ENCODE peak calls at places on chromosomes 1 and 21, in ten cellular contexts. P is NCI-H460; V is iPS-NIHi11; N is tibial nerve; Y is stromal cell of bone marrow; G is stimulated activated CD4-positive, alpha-beta T cell treated with anti-CD3 and anti-CD28 coated beads, Interleukin-4, amount 100 ng/mL, for 48 hours; Z is MV-4-11; W is stimulated activated naive CD4-positive, alpha-beta T cell treated with Interleukin-2 at 50 U/mL for 16 hours; X is activated naive CD4-positive, alpha-beta T cell treated with anti-CD3 and anti-CD28 coated beads, Interleukin-2, amount 10 ng/mL, durations not matched to agents 7 days and 5 days; E is amygdala. I is an unnamed sample.

GRCh38 chr21:43708745-43709381 is 10.1 kb upstream of the PDXK start:
- DNase-seq in P (no peak), V (no peak), N (no peak), Y (no peak), G (no peak), Z (no peak), W (no peak), X (no peak), E (no peak), I (no peak)

GRCh38 chr1:107707111-107707510 is 257.9 kb downstream of the VAV3 start:
- DNase-seq in P (no peak), V (no peak), N (no peak), Y (no peak), G (no peak), Z (no peak), W (no peak), X (no peak), E (no peak), I (no peak)

GRCh38 chr1:226690460-226690982 is 48.6 kb downstream of the ITPKB start:
- DNase-seq in P (no peak), V (no peak), N (no peak), Y (no peak), G (no peak), Z (no peak), W (peak), X (peak), E (no peak), I (no peak)

GRCh38 chr1:231929311-231929710 is 302.7 kb downstream of the DISC1 start:
- DNase-seq in P (no peak), V (no peak), N (no peak), Y (no peak), G (no peak), Z (no peak), W (no peak), X (no peak), E (no peak), I (no peak)

GRCh38 chr1:37325509-37326437 is 148.6 kb upstream of the ZC3H12A start:
- DNase-seq in P (no peak), V (no peak), N (no peak), Y (no peak), G (no peak), Z (no peak), W (no peak), X (no peak), E (no peak), I (no peak)

GRCh38 chr1:7922301-7922700 is 18.3 kb downstream of the TNFRSF9 start:
- DNase-seq in P (no peak), V (no peak), N (no peak), Y (peak), G (no peak), Z (peak), W (no peak), X (no peak), E (no peak), I (no peak)

GRCh38 chr1:201307760-201308499 is 24.6 kb downstream of the PKP1 start:
- DNase-seq in P (no peak), V (no peak), N (no peak), Y (no peak), G (no peak), Z (no peak), W (no peak), X (no peak), E (no peak), I (no peak)

GRCh38 chr21:21200103-21200938 is 202.1 kb downstream of the NCAM2 start:
- DNase-seq in P (peak), V (no peak), N (peak), Y (peak), G (no peak), Z (peak), W (no peak), X (peak), E (no peak), I (no peak)

GRCh38 chr1:118297521-118297920 is 112.5 kb upstream of the SPAG17 start:
- DNase-seq in P (no peak), V (no peak), N (no peak), Y (no peak), G (no peak), Z (no peak), W (no peak), X (no peak), E (no peak), I (no peak)

GRCh38 chr1:182359645-182360044 is 31.9 kb downstream of the GLUL start:
- DNase-seq in P (no peak), V (peak), N (no peak), Y (no peak), G (no peak), Z (no peak), W (no peak), X (no peak), E (no peak), I (no peak)

GRCh38 chr1:246158131-246158530 is 348.9 kb downstream of the SMYD3 start:
- DNase-seq in P (no peak), V (no peak), N (no peak), Y (no peak), G (no peak), Z (no peak), W (no peak), X (no peak), E (no peak), I (no peak)

GRCh38 chr1:203557958-203558760 is 64.2 kb downstream of the OPTC start:
- DNase-seq in P (peak), V (no peak), N (peak), Y (peak), G (no peak), Z (peak), W (no peak), X (no peak), E (no peak), I (no peak)

GRCh38 chr1:164961714-164962113 is 394.8 kb downstream of the LMX1A start:
- DNase-seq in P (no peak), V (no peak), N (no peak), Y (no peak), G (no peak), Z (no peak), W (no peak), X (no peak), E (no peak), I (no peak)

GRCh38 chr21:19440792-19441494 is 1037.4 kb upstream of the TMPRSS15 start:
- DNase-seq in P (peak), V (no peak), N (no peak), Y (no peak), G (no peak), Z (no peak), W (no peak), X (no peak), E (no peak), I (no peak)

GRCh38 chr21:33403128-33403785 is at the start of gene IFNGR2:
- DNase-seq in P (no peak), V (peak), N (no peak), Y (no peak), G (no peak), Z (no peak), W (peak), X (peak), E (no peak), I (no peak)

GRCh38 chr1:64062941-64063581 is 140.4 kb upstream of the UBE2U start:
- DNase-seq in P (no peak), V (no peak), N (no peak), Y (no peak), G (no peak), Z (no peak), W (no peak), X (no peak), E (no peak), I (peak)

GRCh38 chr1:181127898-181128453 is 39.5 kb downstream of the IER5 start:
- DNase-seq in P (no peak), V (no peak), N (no peak), Y (no peak), G (no peak), Z (peak), W (no peak), X (no peak), E (no peak), I (no peak)

GRCh38 chr1:42933610-42934009 is 25.1 kb downstream of the SLC2A1 start:
- DNase-seq in P (no peak), V (no peak), N (no peak), Y (no peak), G (no peak), Z (no peak), W (no peak), X (no peak), E (no peak), I (no peak)

GRCh38 chr1:193418745-193419058 is 232.3 kb upstream of the B3GALT2 start:
- DNase-seq in P (no peak), V (no peak), N (no peak), Y (no peak), G (no peak), Z (no peak), W (no peak), X (no peak), E (no peak), I (no peak)

GRCh38 chr1:2251786-2252185 is 23.7 kb downstream of the SKI start:
- DNase-seq in P (no peak), V (no peak), N (no peak), Y (no peak), G (no peak), Z (no peak), W (no peak), X (no peak), E (no peak), I (no peak)

GRCh38 chr1:170714163-170714562 is 50.2 kb downstream of the PRRX1 start:
- DNase-seq in P (no peak), V (no peak), N (no peak), Y (peak), G (no peak), Z (no peak), W (no peak), X (no peak), E (no peak), I (no peak)

GRCh38 chr1:23424171-23424959 is at the start of gene TCEA3:
- DNase-seq in P (no peak), V (peak), N (no peak), Y (no peak), G (no peak), Z (no peak), W (peak), X (peak), E (no peak), I (no peak)

GRCh38 chr1:111746614-111746999 is 7.4 kb upstream of the INKA2 start:
- DNase-seq in P (no peak), V (no peak), N (no peak), Y (no peak), G (no peak), Z (no peak), W (no peak), X (no peak), E (no peak), I (no peak)

GRCh38 chr1:32703479-32704291 is 1.1 kb upstream of the SYNC start:
- DNase-seq in P (no peak), V (peak), N (no peak), Y (peak), G (no peak), Z (no peak), W (no peak), X (no peak), E (no peak), I (no peak)

GRCh38 chr1:7827134-7827955 is 25.5 kb downstream of the UTS2 start:
- DNase-seq in P (no peak), V (no peak), N (no peak), Y (no peak), G (peak), Z (no peak), W (peak), X (peak), E (no peak), I (no peak)

GRCh38 chr1:231420299-231420958 is 1.7 kb downstream of the EGLN1 start:
- DNase-seq in P (no peak), V (peak), N (no peak), Y (no peak), G (no peak), Z (peak), W (no peak), X (no peak), E (no peak), I (no peak)

GRCh38 chr1:192812420-192813209 is 3.8 kb downstream of the RGS2 start:
- DNase-seq in P (peak), V (no peak), N (no peak), Y (no peak), G (no peak), Z (no peak), W (no peak), X (no peak), E (no peak), I (no peak)

GRCh38 chr1:12185556-12186276 is 18.9 kb downstream of the TNFRSF1B start:
- DNase-seq in P (no peak), V (no peak), N (no peak), Y (no peak), G (no peak), Z (peak), W (no peak), X (no peak), E (no peak), I (no peak)

GRCh38 chr1:195495720-195496635 is 1112.3 kb downstream of the KCNT2 start:
- DNase-seq in P (no peak), V (no peak), N (no peak), Y (no peak), G (no peak), Z (no peak), W (no peak), X (no peak), E (no peak), I (no peak)

GRCh38 chr1:244599937-244600350 is 53.0 kb upstream of the DESI2 start:
- DNase-seq in P (peak), V (no peak), N (no peak), Y (peak), G (peak), Z (peak), W (peak), X (peak), E (no peak), I (no peak)

GRCh38 chr1:18155881-18156385 is 48.3 kb downstream of the IGSF21 start:
- DNase-seq in P (no peak), V (no peak), N (no peak), Y (no peak), G (no peak), Z (no peak), W (no peak), X (no peak), E (no peak), I (no peak)

GRCh38 chr1:75136158-75136815 is 2.1 kb downstream of the LHX8 start:
- DNase-seq in P (no peak), V (peak), N (no peak), Y (no peak), G (no peak), Z (no peak), W (no peak), X (no peak), E (no peak), I (no peak)